ENCODE peak calls at places on chromosomes 16 and 17, in seven cellular contexts. T, J, H, A, B, L and R are unnamed samples.

GRCh38 chr17:2239882-2240430 is 63.6 kb downstream of the SMG6 start:
- DNase-seq in T (peak), J (no peak), H (peak), A (no peak), B (no peak), L (peak), R (peak)

GRCh38 chr17:58092101-58092796 is 9.0 kb downstream of the DYNLL2 start:
- DNase-seq in T (no peak), J (no peak), H (no peak), A (no peak), B (no peak), L (no peak), R (no peak)

GRCh38 chr17:9251273-9251672 is 230.0 kb downstream of the NTN1 start:
- DNase-seq in T (no peak), J (no peak), H (no peak), A (no peak), B (no peak), L (no peak), R (no peak)

GRCh38 chr17:16217002-16217635 is at the start of gene PIGL:
- DNase-seq in T (peak), J (peak), H (peak), A (peak), B (peak), L (peak), R (peak)

GRCh38 chr17:74493381-74493833 is 27.0 kb downstream of the CD300A start:
- DNase-seq in T (peak), J (peak), H (peak), A (peak), B (peak), L (peak), R (no peak)

GRCh38 chr17:19812407-19812806 is 55.3 kb downstream of the ULK2 start:
- DNase-seq in T (peak), J (no peak), H (peak), A (no peak), B (no peak), L (peak), R (no peak)

GRCh38 chr16:583470-583814 is 6.4 kb upstream of the RAB40C start:
- DNase-seq in T (no peak), J (no peak), H (no peak), A (no peak), B (no peak), L (no peak), R (no peak)

GRCh38 chr17:36900130-36900590 is 37.1 kb upstream of the LHX1 start:
- DNase-seq in T (no peak), J (no peak), H (no peak), A (no peak), B (no peak), L (no peak), R (no peak)

GRCh38 chr16:87098361-87098760 is 218.8 kb downstream of the C16orf95 start:
- DNase-seq in T (no peak), J (no peak), H (no peak), A (no peak), B (no peak), L (no peak), R (no peak)

GRCh38 chr17:77366558-77367245 is 225.9 kb downstream of the SEC14L1 start:
- DNase-seq in T (peak), J (no peak), H (no peak), A (peak), B (no peak), L (peak), R (no peak)

GRCh38 chr16:10625595-10626357 is 45.4 kb upstream of the EMP2 start:
- DNase-seq in T (peak), J (no peak), H (peak), A (no peak), B (no peak), L (no peak), R (no peak)

GRCh38 chr17:1994707-1995106 is 30.4 kb downstream of the RTN4RL1 start:
- DNase-seq in T (no peak), J (no peak), H (no peak), A (no peak), B (no peak), L (no peak), R (no peak)

GRCh38 chr17:59470624-59471297 is 94.6 kb upstream of the DHX40 start:
- DNase-seq in T (no peak), J (no peak), H (no peak), A (no peak), B (no peak), L (no peak), R (no peak)

GRCh38 chr17:80703109-80703508 is 158.5 kb downstream of the RPTOR start:
- DNase-seq in T (no peak), J (no peak), H (no peak), A (no peak), B (no peak), L (peak), R (no peak)

GRCh38 chr17:31903401-31903800 is 1.9 kb upstream of the UTP6 start:
- DNase-seq in T (no peak), J (no peak), H (no peak), A (no peak), B (no peak), L (no peak), R (no peak)

GRCh38 chr17:31645351-31645750 is 213.7 kb downstream of the COPRS start:
- DNase-seq in T (no peak), J (no peak), H (no peak), A (no peak), B (no peak), L (no peak), R (no peak)

GRCh38 chr16:48330847-48331204 is 54.4 kb downstream of the SIAH1 start:
- DNase-seq in T (peak), J (no peak), H (no peak), A (no peak), B (no peak), L (no peak), R (no peak)

GRCh38 chr16:23969468-23970297 is 133.9 kb downstream of the PRKCB start:
- DNase-seq in T (no peak), J (no peak), H (no peak), A (no peak), B (no peak), L (no peak), R (no peak)

GRCh38 chr16:85535352-85536072 is 77.6 kb upstream of the GSE1 start:
- DNase-seq in T (no peak), J (peak), H (no peak), A (peak), B (no peak), L (no peak), R (no peak)

GRCh38 chr17:69539274-69539673 is 124.8 kb downstream of the MAP2K6 start:
- DNase-seq in T (no peak), J (no peak), H (no peak), A (no peak), B (no peak), L (no peak), R (no peak)

GRCh38 chr16:19119564-19119963 is 5.8 kb downstream of the ITPRIPL2 start:
- DNase-seq in T (peak), J (no peak), H (no peak), A (no peak), B (no peak), L (peak), R (no peak)

GRCh38 chr16:58471209-58471975 is 28.6 kb upstream of the NDRG4 start:
- DNase-seq in T (no peak), J (no peak), H (no peak), A (no peak), B (no peak), L (peak), R (no peak)

GRCh38 chr16:75086281-75086680 is 30.3 kb downstream of the LDHD start:
- DNase-seq in T (peak), J (no peak), H (no peak), A (no peak), B (no peak), L (no peak), R (no peak)

GRCh38 chr16:87351320-87351698 is 32.3 kb downstream of the FBXO31 start:
- DNase-seq in T (peak), J (no peak), H (no peak), A (no peak), B (no peak), L (no peak), R (no peak)

GRCh38 chr17:65185686-65186382 is 48.7 kb downstream of the RGS9 start:
- DNase-seq in T (no peak), J (no peak), H (no peak), A (no peak), B (no peak), L (no peak), R (no peak)
- TF ChIP-seq CTCF in T (no peak), J (no peak), H (no peak), A (no peak), B (no peak), L (peak), R (no peak)

GRCh38 chr17:39772987-39773664 is 35.4 kb downstream of the GRB7 start:
- DNase-seq in T (no peak), J (no peak), H (no peak), A (no peak), B (no peak), L (no peak), R (no peak)

GRCh38 chr17:39774043-39774442 is 36.3 kb downstream of the GRB7 start:
- DNase-seq in T (no peak), J (no peak), H (no peak), A (no peak), B (no peak), L (no peak), R (no peak)

GRCh38 chr17:39772415-39772814 is 34.7 kb downstream of the GRB7 start:
- DNase-seq in T (no peak), J (no peak), H (no peak), A (no peak), B (no peak), L (no peak), R (no peak)

GRCh38 chr17:39776267-39776666 is 38.5 kb downstream of the GRB7 start:
- DNase-seq in T (no peak), J (no peak), H (no peak), A (no peak), B (no peak), L (no peak), R (no peak)

DNA sequence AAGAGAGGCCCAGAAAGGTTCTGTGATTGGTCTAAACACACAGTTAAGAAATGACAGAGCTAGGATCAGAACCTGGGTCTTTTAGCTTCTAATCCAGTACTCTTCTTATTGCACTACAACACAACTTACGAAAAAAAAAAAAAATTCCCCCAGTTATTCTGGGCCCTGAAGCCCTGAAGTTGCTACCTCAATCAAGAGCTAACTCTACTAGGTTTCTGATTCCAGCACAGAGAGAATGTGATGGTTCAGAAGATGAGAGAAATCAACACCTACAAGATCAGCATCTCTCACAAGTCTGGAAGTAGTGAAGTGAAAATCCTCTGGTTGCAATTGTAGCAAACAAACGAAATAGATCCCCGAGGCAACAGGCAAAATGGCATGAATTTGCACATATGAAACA is 37.3 kb downstream of the GRB7 start:
- DNase-seq in T (no peak), J (no peak), H (no peak), A (no peak), B (no peak), L (peak), R (no peak)
- H3K4me3 ChIP-seq in T (no peak), J (no peak), H (no peak), A (no peak), B (peak), L (peak), R (no peak)

DNA sequence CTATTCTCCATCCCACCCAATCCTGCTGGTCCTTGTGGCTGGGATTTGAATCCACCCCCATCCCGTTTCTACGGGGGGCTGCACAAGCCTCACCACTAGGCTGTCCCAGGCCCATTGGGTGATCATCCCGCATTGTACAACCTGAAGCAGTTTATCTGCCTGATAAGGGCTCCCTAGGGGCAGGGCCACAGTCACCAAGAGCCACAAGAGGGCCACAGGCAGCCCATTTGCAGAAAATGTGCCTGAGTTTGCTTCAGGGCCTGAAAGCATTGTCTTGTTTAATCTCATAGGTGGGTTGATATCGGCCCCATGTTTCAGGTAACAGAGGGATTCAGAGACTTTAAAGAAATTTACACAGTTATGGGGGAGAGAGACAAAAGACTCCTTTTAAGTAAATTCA is 245.0 kb downstream of the CPPED1 start:
- DNase-seq in T (no peak), J (no peak), H (no peak), A (no peak), B (no peak), L (peak), R (no peak)
- TF ChIP-seq CTCF in T (no peak), J (no peak), H (no peak), A (no peak), B (no peak), L (peak), R (no peak)

DNA sequence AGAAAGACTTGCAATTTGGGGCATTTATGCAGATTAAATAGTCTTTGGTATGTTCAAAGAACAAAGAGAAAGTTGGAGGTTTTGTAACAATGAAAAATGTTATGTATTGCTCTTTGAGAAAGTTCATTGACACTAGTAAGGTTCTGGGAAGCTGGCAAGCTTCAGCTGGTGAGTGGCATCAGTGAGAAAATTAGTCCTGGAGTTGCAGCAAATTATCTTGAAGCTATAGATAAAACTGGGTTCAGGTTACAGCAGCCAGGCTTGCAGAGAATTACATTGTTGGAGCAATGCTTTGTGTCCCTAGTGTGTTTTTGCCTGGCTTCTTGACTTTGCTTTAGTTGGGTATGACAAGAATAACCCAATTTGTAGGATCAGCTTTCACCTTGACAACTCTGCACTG is 221.2 kb downstream of the CDH13 start:
- DNase-seq in T (peak), J (peak), H (no peak), A (no peak), B (no peak), L (no peak), R (no peak)
- H3K4me3 ChIP-seq in T (no peak), J (no peak), H (no peak), A (no peak), B (no peak), L (no peak), R (no peak)